ENCODE peak calls at places on chromosomes 16 and 17, in four cellular contexts. U is sigmoid colon, B is prostate gland, Y is transverse colon. I is an unnamed sample.

GRCh38 chr17:37081287-37081686 is 132.5 kb downstream of the AATF start:
- DNase-seq in Y (no peak), U (no peak), B (no peak), I (no peak)

GRCh38 chr17:2017274-2017941 is 7.7 kb downstream of the RTN4RL1 start:
- DNase-seq in U (no peak), Y (no peak), B (no peak), I (no peak)

GRCh38 chr17:17702370-17702769 is 21.1 kb downstream of the RAI1 start:
- DNase-seq in U (no peak), Y (no peak), B (no peak), I (no peak)

GRCh38 chr17:4950075-4950756 is 703 bp upstream of the ENO3 start:
- DNase-seq in B (no peak), U (peak; percentile 83), Y (peak; percentile 75), I (no peak)

GRCh38 chr17:74296548-74296936 is 22.5 kb downstream of the DNAI2 start:
- DNase-seq in B (peak; percentile 42), Y (peak; percentile 42), U (peak; percentile 74), I (no peak)

GRCh38 chr17:3762922-3763776 is 37.8 kb downstream of the ITGAE start:
- DNase-seq in B (no peak), Y (no peak), U (no peak), I (no peak)

GRCh38 chr17:5203908-5204294 is 12.2 kb upstream of the ZNF594 start:
- DNase-seq in B (no peak), U (no peak), Y (no peak), I (no peak)

GRCh38 chr16:79317521-79317920 is 283.0 kb downstream of the MAF start:
- DNase-seq in B (no peak), U (no peak), Y (no peak), I (no peak)

GRCh38 chr16:79066621-79067020 is 533.9 kb downstream of the MAF start:
- DNase-seq in Y (no peak), B (no peak), U (no peak), I (no peak)

GRCh38 chr16:54633943-54634362 is 296.7 kb upstream of the IRX5 start:
- DNase-seq in U (no peak), B (peak; percentile 17), Y (no peak), I (no peak)

GRCh38 chr17:29042679-29043538 is at the start of gene PIPOX:
- DNase-seq in U (no peak), B (no peak), Y (peak; percentile 15), I (no peak)

GRCh38 chr17:40551874-40552768 is 13.2 kb downstream of the CCR7 start:
- DNase-seq in U (peak; percentile 86), B (no peak), Y (peak; percentile 21), I (peak; percentile 57)

GRCh38 chr16:64990101-64990500 is 131.8 kb downstream of the CDH11 start:
- DNase-seq in Y (no peak), B (no peak), U (no peak), I (no peak)

GRCh38 chr17:42518046-42518754 is 17.8 kb upstream of the NAGLU start:
- DNase-seq in Y (peak; percentile 87), B (peak; percentile 71), U (peak; percentile 97), I (peak; percentile 89)

GRCh38 chr16:82660078-82660645 is 33.4 kb downstream of the CDH13 start:
- DNase-seq in Y (no peak), B (no peak), U (no peak), I (no peak)

GRCh38 chr17:57986841-57987581 is 1.0 kb downstream of the VEZF1 start:
- DNase-seq in B (peak; percentile 37), Y (peak; percentile 46), U (peak; percentile 84), I (peak; percentile 43)

GRCh38 chr16:62089715-62090114 is 53.5 kb upstream of the CDH8 start:
- DNase-seq in B (no peak), Y (no peak), U (no peak), I (no peak)

GRCh38 chr17:65774787-65775186 is 213.3 kb upstream of the AXIN2 start:
- DNase-seq in B (no peak), U (no peak), Y (no peak), I (no peak)

GRCh38 chr16:79757163-79757562 is 156.6 kb upstream of the MAF start:
- DNase-seq in B (no peak), U (no peak), Y (no peak), I (no peak)

GRCh38 chr16:29154676-29155121 is 169.8 kb downstream of the LAT start:
- DNase-seq in U (no peak), Y (no peak), B (no peak), I (no peak)

GRCh38 chr16:14358697-14359305 is 271.3 kb downstream of the PARN start:
- DNase-seq in Y (no peak), B (no peak), U (no peak), I (no peak)

GRCh38 chr16:20747030-20747816 is 5.6 kb upstream of the THUMPD1 start:
- DNase-seq in B (no peak), U (no peak), Y (no peak), I (no peak)

GRCh38 chr16:23836078-23836403 is 258 bp downstream of the PRKCB start:
- DNase-seq in B (no peak), U (no peak), Y (no peak), I (no peak)

GRCh38 chr17:39054111-39054645 is 87.0 kb upstream of the FBXO47 start:
- DNase-seq in Y (no peak), U (no peak), B (no peak), I (no peak)

GRCh38 chr16:5820472-5820871 is 722.9 kb upstream of the EEF2KMT start:
- DNase-seq in Y (no peak), U (no peak), B (no peak), I (no peak)

GRCh38 chr16:75942351-75942750 is 216.1 kb upstream of the CPHXL start:
- DNase-seq in B (no peak), U (no peak), Y (no peak), I (no peak)

GRCh38 chr16:49524578-49525315 is 151.1 kb downstream of the C16orf78 start:
- DNase-seq in B (no peak), U (no peak), Y (no peak), I (no peak)

GRCh38 chr17:62790554-62790953 is 17.6 kb downstream of the MARCHF10 start:
- DNase-seq in Y (no peak), U (no peak), B (no peak), I (no peak)

GRCh38 chr17:2980904-2981246 is 82.5 kb downstream of the OR1D5 start:
- DNase-seq in U (peak; percentile 20), Y (no peak), B (no peak), I (no peak)

GRCh38 chr17:3973498-3974137 is 9.4 kb upstream of the ATP2A3 start:
- DNase-seq in U (no peak), B (no peak), Y (no peak), I (no peak)

GRCh38 chr16:588639-588888 is 1.3 kb upstream of the RAB40C start:
- DNase-seq in U (no peak), B (no peak), Y (peak; percentile 64), I (no peak)

GRCh38 chr17:33401253-33401652 is 108.2 kb upstream of the ASIC2 start:
- DNase-seq in Y (no peak), B (no peak), U (no peak), I (no peak)

GRCh38 chr16:13957197-13958078 is 37.5 kb downstream of the ERCC4 start:
- DNase-seq in B (peak; percentile 73), U (peak; percentile 90), Y (peak; percentile 69), I (no peak)

DNA sequence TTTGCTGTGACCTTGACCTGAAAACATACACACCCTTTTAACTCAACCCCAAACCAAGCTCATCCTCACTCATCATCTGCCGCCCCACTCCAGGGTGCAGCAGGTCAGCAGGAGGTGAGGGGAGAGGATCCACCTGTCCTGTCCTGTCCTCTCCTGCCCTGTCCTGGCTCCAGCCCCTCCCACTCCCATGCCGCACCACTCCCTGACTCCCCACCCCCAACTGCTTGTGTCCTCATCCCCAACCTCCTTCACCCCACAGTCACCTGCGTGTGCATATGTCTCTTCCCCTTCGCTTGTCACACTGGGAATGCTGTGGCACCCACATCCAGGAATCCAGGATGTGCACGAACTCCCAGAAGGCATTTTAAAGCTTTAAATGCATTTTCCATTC is 15.6 kb downstream of the NGFR start:
- DNase-seq in B (no peak), Y (no peak), U (no peak), I (no peak)
- H3K27ac ChIP-seq in B (no peak overlapping the region), Y (no peak overlapping the region), U (no peak overlapping the region), I (no peak overlapping the region)

GRCh38 chr17:6523330-6523729 is 33.0 kb downstream of the PITPNM3 start:
- DNase-seq in U (peak; percentile 49), Y (no peak), B (no peak), I (no peak)
- TF ChIP-seq POLR2AphosphoS5 in U (no peak), Y (no peak), B (no peak), I (no peak)

GRCh38 chr17:49964539-49965521 is 4.2 kb upstream of the DLX4 start:
- DNase-seq in Y (no peak), B (no peak), U (no peak), I (no peak)
- H3K27me3 ChIP-seq in Y (peaks cover 93% of the 10 kb centered on the region), B (peaks cover 40% of the 10 kb centered on the region), U (peaks cover 80% of the 10 kb centered on the region), I (peaks cover 22% of the 10 kb centered on the region)

GRCh38 chr17:81082177-81083073 is 47.5 kb downstream of the BAIAP2 start:
- DNase-seq in B (no peak), U (no peak), Y (no peak), I (peak; percentile 56)
- H3K27ac ChIP-seq in B (peak overlapping the region; percentile 93), U (peak overlapping the region; percentile 46), Y (no peak overlapping the region), I (peak overlapping the region; percentile 93)

I was measured in breast epithelium.